ENCODE peak calls at places on chromosomes 16 and 17, in eight cellular contexts. B is EL, D is GM23338, A is HEK293T, L is NT2/D1, Z is mucosa of gallbladder, N is hepatic stellate cell, T is left cardiac atrium. U is an unnamed sample.

GRCh38 chr16:88447881-88448280 is 5.2 kb upstream of the ZFPM1 start:
- DNase-seq in B (no peak), D (no peak), A (no peak), L (no peak), Z (no peak), N (no peak), T (no peak), U (no peak)

GRCh38 chr17:21460358-21460757 is 84.2 kb downstream of the KCNJ12 start:
- DNase-seq in B (peak), D (no peak), A (no peak), L (no peak), Z (no peak), N (peak), T (no peak), U (no peak)

GRCh38 chr17:5931611-5932010 is 138.6 kb upstream of the WSCD1 start:
- DNase-seq in B (no peak), D (no peak), A (no peak), L (no peak), Z (no peak), N (no peak), T (no peak), U (no peak)

GRCh38 chr16:85774811-85775210 is 23.9 kb upstream of the C16orf74 start:
- DNase-seq in B (no peak), D (no peak), A (no peak), L (no peak), Z (no peak), N (no peak), T (no peak), U (no peak)

GRCh38 chr16:67917140-67917851 is 14.4 kb downstream of the CTRL start:
- DNase-seq in B (peak), D (no peak), A (no peak), L (no peak), Z (no peak), N (no peak), T (peak), U (no peak)

GRCh38 chr17:81245024-81245664 is 6.0 kb downstream of the NDUFAF8 start:
- DNase-seq in B (no peak), D (no peak), A (no peak), L (no peak), Z (no peak), N (no peak), T (no peak), U (no peak)

GRCh38 chr17:17480593-17481148 is 3.9 kb downstream of the MED9 start:
- DNase-seq in B (no peak), D (no peak), A (no peak), L (no peak), Z (no peak), N (no peak), T (no peak), U (no peak)

GRCh38 chr17:44279586-44280344 is 11.8 kb upstream of the SLC4A1 start:
- DNase-seq in B (peak), D (peak), A (no peak), L (no peak), Z (peak), N (peak), T (peak), U (peak)

GRCh38 chr17:373616-374225 is 21.1 kb upstream of the RPH3AL start:
- DNase-seq in B (no peak), D (peak), A (no peak), L (no peak), Z (no peak), N (no peak), T (no peak), U (no peak)

GRCh38 chr17:30379303-30380105 is 777 bp downstream of the CPD start:
- DNase-seq in B (peak), D (peak), A (peak), L (no peak), Z (no peak), N (peak), T (peak), U (no peak)

GRCh38 chr16:48013476-48013875 is 142.3 kb downstream of the ABCC12 start:
- DNase-seq in B (peak), D (no peak), A (no peak), L (no peak), Z (no peak), N (no peak), T (no peak), U (peak)

GRCh38 chr17:42459983-42460300 is 1.3 kb downstream of the ATP6V0A1 start:
- DNase-seq in B (peak), D (no peak), A (peak), L (no peak), Z (no peak), N (peak), T (no peak), U (peak)

GRCh38 chr17:80069886-80070177 is 31.5 kb upstream of the GAA start:
- DNase-seq in B (no peak), D (no peak), A (no peak), L (no peak), Z (no peak), N (no peak), T (peak), U (no peak)

GRCh38 chr16:57140866-57141668 is 44.8 kb downstream of the PSME3IP1 start:
- DNase-seq in B (no peak), D (no peak), A (no peak), L (no peak), Z (no peak), N (no peak), T (no peak), U (no peak)

GRCh38 chr16:85639529-85640253 is 26.6 kb downstream of the GSE1 start:
- DNase-seq in B (no peak), D (no peak), A (no peak), L (no peak), Z (peak), N (no peak), T (peak), U (no peak)

GRCh38 chr16:51916814-51917213 is 630.1 kb downstream of the TOX3 start:
- DNase-seq in B (no peak), D (no peak), A (no peak), L (no peak), Z (no peak), N (no peak), T (no peak), U (no peak)